ENCODE peak calls at places on chromosome 5, in seven cellular contexts. One of them, this sample, is unnamed.

GRCh38 chr5:9337908-9338307 is 208.0 kb downstream of the SEMA5A start:
- DNase-seq in AG10803: peak
- DNase-seq in AG04449: no peak
- DNase-seq in OCI-LY7: no peak
- DNase-seq in choroid plexus epithelial cell: peak
- DNase-seq in heart left ventricle: no peak
- DNase-seq in pancreas: no peak
- DNase-seq in this sample: peak

GRCh38 chr5:109589983-109590382 is 99.7 kb upstream of the MAN2A1 start:
- DNase-seq in AG10803: peak
- DNase-seq in AG04449: no peak
- DNase-seq in OCI-LY7: peak
- DNase-seq in choroid plexus epithelial cell: peak
- DNase-seq in heart left ventricle: no peak
- DNase-seq in pancreas: no peak
- DNase-seq in this sample: no peak

GRCh38 chr5:151257731-151258715 is 5.0 kb downstream of the GM2A start:
- DNase-seq in AG10803: peak
- DNase-seq in AG04449: no peak
- DNase-seq in OCI-LY7: peak
- DNase-seq in choroid plexus epithelial cell: peak
- DNase-seq in heart left ventricle: no peak
- DNase-seq in pancreas: no peak
- DNase-seq in this sample: no peak

GRCh38 chr5:42813533-42813932 is 1.8 kb upstream of the SELENOP start:
- DNase-seq in AG10803: no peak
- DNase-seq in AG04449: no peak
- DNase-seq in OCI-LY7: no peak
- DNase-seq in choroid plexus epithelial cell: no peak
- DNase-seq in heart left ventricle: no peak
- DNase-seq in pancreas: no peak
- DNase-seq in this sample: no peak

GRCh38 chr5:180824630-180825476 is 22.2 kb upstream of the MGAT1 start:
- DNase-seq in AG10803: no peak
- DNase-seq in AG04449: no peak
- DNase-seq in OCI-LY7: no peak
- DNase-seq in choroid plexus epithelial cell: no peak
- DNase-seq in heart left ventricle: no peak
- DNase-seq in pancreas: no peak
- DNase-seq in this sample: peak

GRCh38 chr5:135133698-135134515 is 99.9 kb upstream of the PITX1 start:
- DNase-seq in AG10803: no peak
- DNase-seq in AG04449: no peak
- DNase-seq in OCI-LY7: no peak
- DNase-seq in choroid plexus epithelial cell: no peak
- DNase-seq in heart left ventricle: no peak
- DNase-seq in pancreas: no peak
- DNase-seq in this sample: no peak

GRCh38 chr5:9523090-9523813 is 22.6 kb downstream of the SEMA5A start:
- DNase-seq in AG10803: no peak
- DNase-seq in AG04449: no peak
- DNase-seq in OCI-LY7: no peak
- DNase-seq in choroid plexus epithelial cell: no peak
- DNase-seq in heart left ventricle: no peak
- DNase-seq in pancreas: no peak
- DNase-seq in this sample: peak

GRCh38 chr5:160287378-160288051 is 24.8 kb downstream of the CCNJL start:
- DNase-seq in AG10803: no peak
- DNase-seq in AG04449: no peak
- DNase-seq in OCI-LY7: no peak
- DNase-seq in choroid plexus epithelial cell: peak
- DNase-seq in heart left ventricle: peak
- DNase-seq in pancreas: peak
- DNase-seq in this sample: no peak

GRCh38 chr5:113161806-113162205 is 185.2 kb downstream of the DCP2 start:
- DNase-seq in AG10803: no peak
- DNase-seq in AG04449: no peak
- DNase-seq in OCI-LY7: no peak
- DNase-seq in choroid plexus epithelial cell: no peak
- DNase-seq in heart left ventricle: no peak
- DNase-seq in pancreas: no peak
- DNase-seq in this sample: no peak

GRCh38 chr5:168219515-168220410 is 71.7 kb upstream of the WWC1 start:
- DNase-seq in AG10803: peak
- DNase-seq in AG04449: no peak
- DNase-seq in OCI-LY7: peak
- DNase-seq in choroid plexus epithelial cell: peak
- DNase-seq in heart left ventricle: no peak
- DNase-seq in pancreas: no peak
- DNase-seq in this sample: peak

GRCh38 chr5:148179234-148179824 is 11.0 kb downstream of the SPINK14 start:
- DNase-seq in AG10803: peak
- DNase-seq in AG04449: peak
- DNase-seq in OCI-LY7: peak
- DNase-seq in choroid plexus epithelial cell: peak
- DNase-seq in heart left ventricle: no peak
- DNase-seq in pancreas: no peak
- DNase-seq in this sample: peak

GRCh38 chr5:169629847-169630548 is 7.1 kb upstream of the DOCK2 start:
- DNase-seq in AG10803: peak
- DNase-seq in AG04449: peak
- DNase-seq in OCI-LY7: no peak
- DNase-seq in choroid plexus epithelial cell: peak
- DNase-seq in heart left ventricle: no peak
- DNase-seq in pancreas: no peak
- DNase-seq in this sample: peak

GRCh38 chr5:90437663-90438062 is 28.1 kb upstream of the CETN3 start:
- DNase-seq in AG10803: no peak
- DNase-seq in AG04449: no peak
- DNase-seq in OCI-LY7: no peak
- DNase-seq in choroid plexus epithelial cell: no peak
- DNase-seq in heart left ventricle: no peak
- DNase-seq in pancreas: no peak
- DNase-seq in this sample: no peak

GRCh38 chr5:139667730-139668063 is 19.5 kb downstream of the CXXC5 start:
- DNase-seq in AG10803: peak
- DNase-seq in AG04449: no peak
- DNase-seq in OCI-LY7: no peak
- DNase-seq in choroid plexus epithelial cell: no peak
- DNase-seq in heart left ventricle: no peak
- DNase-seq in pancreas: peak
- DNase-seq in this sample: no peak

GRCh38 chr5:116747881-116748280 is 173.3 kb upstream of the SEMA6A start:
- DNase-seq in AG10803: no peak
- DNase-seq in AG04449: no peak
- DNase-seq in OCI-LY7: no peak
- DNase-seq in choroid plexus epithelial cell: peak
- DNase-seq in heart left ventricle: no peak
- DNase-seq in pancreas: no peak
- DNase-seq in this sample: no peak

GRCh38 chr5:1727571-1727970 is 72.1 kb downstream of the MRPL36 start:
- DNase-seq in AG10803: no peak
- DNase-seq in AG04449: no peak
- DNase-seq in OCI-LY7: no peak
- DNase-seq in choroid plexus epithelial cell: no peak
- DNase-seq in heart left ventricle: no peak
- DNase-seq in pancreas: no peak
- DNase-seq in this sample: no peak

GRCh38 chr5:95984287-95984938 is 22.8 kb upstream of the ELL2 start:
- DNase-seq in AG10803: peak
- DNase-seq in AG04449: no peak
- DNase-seq in OCI-LY7: no peak
- DNase-seq in choroid plexus epithelial cell: peak
- DNase-seq in heart left ventricle: no peak
- DNase-seq in pancreas: no peak
- DNase-seq in this sample: peak

GRCh38 chr5:15524712-15525111 is 24.7 kb downstream of the FBXL7 start:
- DNase-seq in AG10803: no peak
- DNase-seq in AG04449: no peak
- DNase-seq in OCI-LY7: no peak
- DNase-seq in choroid plexus epithelial cell: no peak
- DNase-seq in heart left ventricle: no peak
- DNase-seq in pancreas: no peak
- DNase-seq in this sample: no peak

GRCh38 chr5:137842296-137842695 is 25.4 kb upstream of the MYOT start:
- DNase-seq in AG10803: no peak
- DNase-seq in AG04449: no peak
- DNase-seq in OCI-LY7: no peak
- DNase-seq in choroid plexus epithelial cell: no peak
- DNase-seq in heart left ventricle: no peak
- DNase-seq in pancreas: no peak
- DNase-seq in this sample: no peak

GRCh38 chr5:107247427-107247826 is 423.3 kb downstream of the EFNA5 start:
- DNase-seq in AG10803: no peak
- DNase-seq in AG04449: no peak
- DNase-seq in OCI-LY7: no peak
- DNase-seq in choroid plexus epithelial cell: peak
- DNase-seq in heart left ventricle: no peak
- DNase-seq in pancreas: no peak
- DNase-seq in this sample: peak

GRCh38 chr5:107242861-107243579 is 427.7 kb downstream of the EFNA5 start:
- DNase-seq in AG10803: no peak
- DNase-seq in AG04449: no peak
- DNase-seq in OCI-LY7: no peak
- DNase-seq in choroid plexus epithelial cell: no peak
- DNase-seq in heart left ventricle: no peak
- DNase-seq in pancreas: no peak
- DNase-seq in this sample: no peak

GRCh38 chr5:107241841-107242240 is 428.9 kb downstream of the EFNA5 start:
- DNase-seq in AG10803: no peak
- DNase-seq in AG04449: no peak
- DNase-seq in OCI-LY7: no peak
- DNase-seq in choroid plexus epithelial cell: no peak
- DNase-seq in heart left ventricle: no peak
- DNase-seq in pancreas: no peak
- DNase-seq in this sample: no peak

GRCh38 chr5:107248065-107248695 is 422.6 kb downstream of the EFNA5 start:
- DNase-seq in AG10803: peak
- DNase-seq in AG04449: no peak
- DNase-seq in OCI-LY7: peak
- DNase-seq in choroid plexus epithelial cell: peak
- DNase-seq in heart left ventricle: no peak
- DNase-seq in pancreas: peak
- DNase-seq in this sample: peak

GRCh38 chr5:107242411-107242810 is 428.3 kb downstream of the EFNA5 start:
- DNase-seq in AG10803: no peak
- DNase-seq in AG04449: no peak
- DNase-seq in OCI-LY7: no peak
- DNase-seq in choroid plexus epithelial cell: no peak
- DNase-seq in heart left ventricle: no peak
- DNase-seq in pancreas: no peak
- DNase-seq in this sample: no peak
- H3K4me3 ChIP-seq in AG10803: no peak
- H3K4me3 ChIP-seq in AG04449: no peak
- H3K4me3 ChIP-seq in OCI-LY7: no peak
- H3K4me3 ChIP-seq in choroid plexus epithelial cell: no peak
- H3K4me3 ChIP-seq in heart left ventricle: no peak
- H3K4me3 ChIP-seq in pancreas: no peak
- H3K4me3 ChIP-seq in this sample: no peak

GRCh38 chr5:32794086-32794485 is 83.0 kb downstream of the NPR3 start:
- DNase-seq in AG10803: peak
- DNase-seq in AG04449: no peak
- DNase-seq in OCI-LY7: no peak
- DNase-seq in choroid plexus epithelial cell: peak
- DNase-seq in heart left ventricle: no peak
- DNase-seq in pancreas: no peak
- DNase-seq in this sample: peak
- TF ChIP-seq CTCF in AG10803: peak
- TF ChIP-seq CTCF in AG04449: peak
- TF ChIP-seq CTCF in OCI-LY7: no peak
- TF ChIP-seq CTCF in choroid plexus epithelial cell: peak
- TF ChIP-seq CTCF in heart left ventricle: no peak
- TF ChIP-seq CTCF in pancreas: no peak
- TF ChIP-seq CTCF in this sample: peak

DNA sequence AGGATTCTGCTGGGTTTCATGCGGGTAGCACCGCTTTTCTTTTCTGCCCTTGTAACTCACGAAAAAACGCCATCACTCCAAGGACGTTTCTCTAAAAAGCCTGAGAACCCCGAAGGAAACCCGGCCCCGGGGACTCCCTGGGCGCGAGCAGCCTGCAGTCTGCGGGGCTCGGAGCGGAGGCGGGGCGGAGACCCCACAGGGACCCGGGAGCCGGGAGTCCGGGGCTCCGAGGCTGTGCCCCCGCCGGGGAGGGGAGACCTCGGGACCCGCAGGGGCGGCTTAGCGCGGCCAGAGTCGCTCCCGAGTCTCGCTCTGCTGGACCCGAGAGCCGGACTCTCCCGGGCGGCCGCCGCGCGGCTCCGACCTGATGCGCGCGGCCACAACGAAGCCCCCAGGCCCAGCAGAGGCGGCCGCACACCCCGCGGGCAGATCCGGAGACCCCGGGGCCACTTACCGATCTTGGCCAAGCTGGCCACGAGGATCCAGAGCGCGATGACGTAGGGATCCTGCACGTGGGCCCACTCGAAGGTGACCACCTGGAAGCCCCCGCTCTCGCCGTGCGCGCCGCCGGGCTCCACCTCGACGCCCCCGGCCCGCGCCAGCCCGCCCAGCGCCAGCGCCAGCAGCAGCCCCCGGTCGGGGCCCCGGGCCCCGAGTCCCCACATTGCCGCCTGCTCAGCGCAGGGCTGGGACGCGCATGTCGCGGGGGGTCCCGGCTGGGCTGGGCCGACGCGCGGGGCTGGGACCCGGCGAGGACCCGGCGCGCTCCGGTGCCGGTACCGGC is 399 bp downstream of the SLC9A3 start:
- DNase-seq in AG10803: no peak
- DNase-seq in AG04449: no peak
- DNase-seq in OCI-LY7: no peak
- DNase-seq in choroid plexus epithelial cell: no peak
- DNase-seq in heart left ventricle: no peak
- DNase-seq in pancreas: no peak
- DNase-seq in this sample: no peak
- H3K4me3 ChIP-seq in AG10803: no peak
- H3K4me3 ChIP-seq in AG04449: no peak
- H3K4me3 ChIP-seq in OCI-LY7: no peak
- H3K4me3 ChIP-seq in choroid plexus epithelial cell: no peak
- H3K4me3 ChIP-seq in heart left ventricle: peak
- H3K4me3 ChIP-seq in pancreas: peak
- H3K4me3 ChIP-seq in this sample: no peak

GRCh38 chr5:28779161-28779754 is 1740.9 kb upstream of the CDH9 start:
- DNase-seq in AG10803: no peak
- DNase-seq in AG04449: no peak
- DNase-seq in OCI-LY7: no peak
- DNase-seq in choroid plexus epithelial cell: peak
- DNase-seq in heart left ventricle: no peak
- DNase-seq in pancreas: no peak
- DNase-seq in this sample: no peak

DNA sequence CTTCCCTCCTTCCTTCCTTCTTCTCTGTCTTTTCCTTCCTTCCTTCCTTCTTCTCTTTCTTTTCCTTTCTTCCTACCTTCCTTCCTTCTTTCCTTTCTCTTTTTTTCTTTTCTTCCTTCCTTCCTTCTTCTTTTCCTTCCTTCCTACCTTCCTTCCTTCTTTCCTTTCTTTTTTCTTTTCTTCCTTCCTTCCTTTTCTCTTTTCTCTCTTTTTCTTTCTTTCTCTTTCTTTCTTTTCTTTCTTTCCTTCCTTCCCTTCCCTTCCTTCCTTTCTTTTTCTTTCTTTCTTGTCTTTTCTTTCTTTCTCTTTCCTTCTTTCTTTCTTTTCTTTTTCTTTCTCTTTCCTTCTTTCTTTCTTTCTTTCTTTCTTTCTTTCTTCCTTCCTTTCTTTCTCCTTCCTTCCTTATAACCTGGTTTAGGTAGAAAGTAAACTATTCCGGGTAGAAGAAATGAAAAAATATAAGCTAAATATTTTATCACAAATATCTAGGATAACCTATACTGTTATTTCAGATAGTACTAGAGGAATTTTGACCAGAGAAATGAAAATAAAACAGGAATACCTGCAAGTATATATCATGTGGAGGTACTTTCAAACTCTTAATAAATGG is 1741.8 kb upstream of the CDH9 start:
- DNase-seq in AG10803: no peak
- DNase-seq in AG04449: no peak
- DNase-seq in OCI-LY7: no peak
- DNase-seq in choroid plexus epithelial cell: no peak
- DNase-seq in heart left ventricle: no peak
- DNase-seq in pancreas: no peak
- DNase-seq in this sample: no peak
- TF ChIP-seq CTCF in AG10803: no peak
- TF ChIP-seq CTCF in AG04449: no peak
- TF ChIP-seq CTCF in OCI-LY7: no peak
- TF ChIP-seq CTCF in choroid plexus epithelial cell: no peak
- TF ChIP-seq CTCF in heart left ventricle: no peak
- TF ChIP-seq CTCF in pancreas: no peak
- TF ChIP-seq CTCF in this sample: no peak

This sample was measured in cardiac fibroblast.